ENCODE peak calls at places on chromosome 3, in five cellular contexts. Q, E, A, M and P are unnamed samples.

GRCh38 chr3:12192655-12193484 is 34.2 kb upstream of the TIMP4 start:
- DNase-seq in Q (no peak), E (no peak), A (no peak), M (no peak), P (no peak)

GRCh38 chr3:128486692-128487537 is 6.1 kb downstream of the GATA2 start:
- DNase-seq in Q (no peak), E (peak), A (no peak), M (peak), P (no peak)

GRCh38 chr3:141455603-141456327 is 31.1 kb upstream of the RASA2 start:
- DNase-seq in Q (no peak), E (no peak), A (peak), M (no peak), P (no peak)

GRCh38 chr3:148585671-148586379 is 111.9 kb upstream of the AGTR1 start:
- DNase-seq in Q (no peak), E (no peak), A (no peak), M (no peak), P (no peak)

GRCh38 chr3:11509175-11510000 is 134.3 kb downstream of the VGLL4 start:
- DNase-seq in Q (peak), E (peak), A (peak), M (peak), P (peak)

GRCh38 chr3:26652157-26652556 is 29.6 kb downstream of the LRRC3B start:
- DNase-seq in Q (no peak), E (peak), A (no peak), M (no peak), P (no peak)

GRCh38 chr3:100082108-100082642 is 32.1 kb downstream of the FILIP1L start:
- DNase-seq in Q (no peak), E (no peak), A (no peak), M (no peak), P (no peak)

GRCh38 chr3:116413319-116413718 is 32.0 kb downstream of the LSAMP start:
- DNase-seq in Q (no peak), E (no peak), A (no peak), M (no peak), P (no peak)

GRCh38 chr3:94176886-94177285 is 114.0 kb downstream of the NSUN3 start:
- DNase-seq in Q (no peak), E (no peak), A (no peak), M (no peak), P (no peak)

GRCh38 chr3:55795736-55796135 is 308.6 kb upstream of the WNT5A start:
- DNase-seq in Q (no peak), E (no peak), A (no peak), M (no peak), P (no peak)

GRCh38 chr3:195226445-195226844 is 44.5 kb downstream of the XXYLT1 start:
- DNase-seq in Q (peak), E (no peak), A (no peak), M (no peak), P (no peak)

GRCh38 chr3:78820497-78820896 is 947.3 kb downstream of the ROBO1 start:
- DNase-seq in Q (no peak), E (no peak), A (peak), M (no peak), P (no peak)

GRCh38 chr3:187016639-187017345 is 86.5 kb downstream of the ST6GAL1 start:
- DNase-seq in Q (no peak), E (no peak), A (peak), M (no peak), P (no peak)

GRCh38 chr3:118538187-118538586 is 496.5 kb downstream of the IGSF11 start:
- DNase-seq in Q (no peak), E (no peak), A (no peak), M (no peak), P (no peak)

GRCh38 chr3:153172796-153173757 is 11.1 kb downstream of the RAP2B start:
- DNase-seq in Q (no peak), E (no peak), A (no peak), M (no peak), P (no peak)

GRCh38 chr3:31885235-31885634 is 95.8 kb downstream of the OSBPL10 start:
- DNase-seq in Q (no peak), E (no peak), A (no peak), M (no peak), P (no peak)

GRCh38 chr3:156551261-156551660 is 3.7 kb downstream of the SSR3 start:
- DNase-seq in Q (no peak), E (no peak), A (no peak), M (no peak), P (no peak)

GRCh38 chr3:46850468-46850780 is 12.8 kb downstream of the MYL3 start:
- DNase-seq in Q (no peak), E (no peak), A (no peak), M (no peak), P (no peak)

GRCh38 chr3:45123030-45123429 is 23.1 kb downstream of the CDCP1 start:
- DNase-seq in Q (no peak), E (no peak), A (peak), M (no peak), P (no peak)

DNA sequence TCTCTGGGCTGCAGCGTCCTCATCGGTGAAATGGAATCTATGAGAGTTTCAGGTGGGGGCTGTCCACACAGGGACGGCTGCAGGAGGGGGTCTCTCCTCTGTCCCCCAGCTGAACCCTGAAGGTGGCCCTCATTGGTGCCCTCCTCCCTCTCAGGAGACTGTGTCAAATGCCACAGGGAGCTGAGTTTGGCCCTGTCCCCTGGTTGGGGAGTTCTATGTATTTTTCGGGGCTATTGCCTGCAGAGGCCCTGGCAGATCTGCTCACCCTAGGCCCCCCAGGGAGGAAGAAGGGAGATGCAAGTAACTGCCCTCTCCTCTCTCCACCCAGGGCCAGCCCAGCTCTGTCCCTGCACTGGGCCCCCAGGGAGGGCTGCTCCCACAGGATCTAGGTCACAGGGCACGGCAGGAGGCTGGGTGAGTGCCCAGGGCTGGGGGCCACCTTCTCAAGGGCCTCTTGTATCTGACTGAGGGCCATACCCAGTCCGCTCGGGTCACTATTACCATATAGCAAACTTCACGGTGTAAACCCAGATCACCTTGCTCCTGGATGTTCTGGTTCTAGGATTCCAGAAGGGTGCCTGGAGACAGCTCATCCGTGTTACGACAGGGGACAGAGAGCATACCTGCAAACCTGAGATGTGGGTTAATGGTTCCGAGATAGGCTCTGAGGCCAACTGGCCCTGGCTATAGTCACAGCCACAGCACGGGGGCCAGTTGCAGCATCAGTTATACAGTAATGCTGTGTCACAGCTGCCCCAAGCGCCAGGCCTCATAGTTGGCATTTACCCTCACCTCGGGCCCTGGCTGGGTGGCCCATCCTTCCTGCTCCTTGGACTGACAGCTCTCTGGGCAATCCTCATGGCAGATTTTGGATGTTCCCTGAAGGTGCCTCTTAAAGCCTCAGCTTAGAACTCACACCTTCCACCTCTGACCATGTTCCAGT is 102.4 kb upstream of the PRR23E start:
- DNase-seq in Q (no peak), E (no peak), A (no peak), M (no peak), P (no peak)
- TF ChIP-seq CTCF in Q (no peak), E (no peak), A (no peak), M (no peak), P (no peak)

DNA sequence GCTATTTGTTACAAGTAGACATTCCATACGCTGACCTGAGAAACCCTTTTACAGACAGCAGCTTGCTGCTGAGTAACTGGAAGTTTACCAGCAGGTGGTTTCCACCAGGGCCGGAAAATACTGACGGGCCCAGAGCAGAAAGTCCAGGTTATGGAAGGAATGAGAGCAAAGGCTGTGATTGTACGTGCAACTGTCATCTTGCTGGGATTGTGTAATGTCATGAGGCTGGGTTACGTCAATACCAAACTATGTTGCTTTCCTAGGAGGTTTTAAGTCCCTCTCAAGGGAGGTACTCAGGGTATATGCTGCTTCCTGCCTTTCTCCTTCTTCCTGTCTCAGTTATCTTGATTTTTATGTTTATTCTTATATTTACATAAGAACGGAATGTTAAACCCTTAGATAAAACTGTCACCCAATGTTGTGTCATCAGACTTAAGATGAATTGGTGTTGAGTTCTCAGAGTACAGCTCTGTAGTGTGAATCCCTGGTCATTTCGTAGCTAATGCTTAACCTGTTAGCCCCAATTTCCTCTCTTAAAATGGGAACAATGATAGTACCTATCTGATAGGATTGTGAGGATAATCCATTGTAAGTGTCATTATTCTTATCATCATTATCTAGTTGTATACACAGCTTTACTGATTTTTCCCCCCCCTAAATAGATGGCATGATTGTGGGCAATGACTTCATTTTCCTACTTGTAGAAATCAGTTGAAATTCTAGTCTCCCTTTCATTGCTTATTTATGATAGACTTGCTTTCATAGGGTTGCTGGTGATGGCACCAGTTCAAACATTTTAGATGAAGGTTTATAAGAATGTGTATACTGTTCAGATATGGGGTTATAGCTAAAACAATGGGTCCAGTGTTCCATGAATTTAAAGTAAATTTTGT is 101.4 kb downstream of the FNDC3B start:
- DNase-seq in Q (no peak), E (peak), A (peak), M (no peak), P (peak)
- TF ChIP-seq CTCF in Q (no peak), E (no peak), A (no peak), M (no peak), P (no peak)

DNA sequence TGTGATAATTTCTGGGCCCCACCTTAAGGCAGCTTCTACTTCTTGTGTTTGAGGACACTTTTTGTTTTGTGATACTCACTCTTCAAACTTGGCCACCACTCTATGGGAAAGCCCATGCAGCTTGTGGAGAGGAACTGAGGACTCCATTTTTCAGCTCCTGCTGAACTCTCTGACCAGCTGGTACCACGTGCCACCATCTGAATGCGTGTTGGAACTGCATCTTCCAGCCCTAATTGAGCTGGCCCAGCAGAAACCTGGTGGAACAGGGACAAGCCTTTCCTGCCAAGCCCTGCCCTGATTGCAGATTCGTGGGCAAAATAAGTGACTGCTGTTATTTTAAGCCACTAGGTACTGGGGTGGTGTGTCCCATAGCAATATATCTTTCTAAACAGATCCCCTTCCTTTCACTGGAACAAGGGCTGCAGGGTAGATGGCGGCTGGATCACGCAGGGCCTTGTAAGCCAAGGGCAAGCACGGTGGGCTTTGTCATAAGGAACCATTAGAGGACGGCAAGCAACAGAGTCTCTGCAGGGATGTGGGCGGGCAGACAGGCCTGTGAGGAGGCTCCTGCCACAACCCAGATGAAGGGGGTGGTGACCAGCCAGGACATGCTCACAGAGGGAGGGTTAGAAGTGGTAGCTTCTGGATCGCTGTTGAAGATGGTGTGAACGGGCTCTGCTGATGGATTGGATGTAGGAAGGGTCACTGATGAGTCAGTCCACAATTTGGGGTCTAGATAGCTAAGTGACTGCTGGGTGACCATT is 9.5 kb downstream of the H1-8 start:
- DNase-seq in Q (no peak), E (no peak), A (no peak), M (no peak), P (no peak)
- TF ChIP-seq CTCF in Q (no peak), E (no peak), A (no peak), M (no peak), P (no peak)

GRCh38 chr3:154224366-154224765 is 99.9 kb downstream of the DHX36 start:
- DNase-seq in Q (no peak), E (no peak), A (no peak), M (no peak), P (no peak)
- TF ChIP-seq CTCF in Q (no peak), E (no peak), A (no peak), M (no peak), P (no peak)

DNA sequence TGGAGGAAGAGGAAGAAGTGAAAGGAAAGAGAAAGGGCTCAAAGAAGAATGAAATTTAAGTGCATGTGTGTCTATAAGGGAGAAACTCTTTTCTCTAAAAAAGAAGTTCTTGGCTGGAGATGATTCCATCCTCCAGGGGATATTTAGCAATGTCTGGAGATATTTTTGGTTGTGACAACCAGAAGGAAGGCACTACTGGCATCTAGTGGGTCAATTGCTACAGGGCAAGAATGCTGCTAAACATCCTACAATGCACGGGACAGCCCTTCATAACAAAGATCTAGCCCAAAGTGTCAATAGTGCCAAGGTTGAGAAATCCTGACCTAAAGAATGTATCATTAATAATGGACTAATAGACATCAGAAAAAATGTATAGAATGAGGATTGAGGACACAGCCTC is 57.4 kb upstream of the ST3GAL6 start:
- DNase-seq in Q (no peak), E (no peak), A (peak), M (no peak), P (no peak)
- TF ChIP-seq CTCF in Q (no peak), E (no peak), A (peak), M (no peak), P (no peak)

GRCh38 chr3:109023656-109024254 is 70.1 kb upstream of the GUCA1C start:
- DNase-seq in Q (no peak), E (peak), A (peak), M (no peak), P (peak)

DNA sequence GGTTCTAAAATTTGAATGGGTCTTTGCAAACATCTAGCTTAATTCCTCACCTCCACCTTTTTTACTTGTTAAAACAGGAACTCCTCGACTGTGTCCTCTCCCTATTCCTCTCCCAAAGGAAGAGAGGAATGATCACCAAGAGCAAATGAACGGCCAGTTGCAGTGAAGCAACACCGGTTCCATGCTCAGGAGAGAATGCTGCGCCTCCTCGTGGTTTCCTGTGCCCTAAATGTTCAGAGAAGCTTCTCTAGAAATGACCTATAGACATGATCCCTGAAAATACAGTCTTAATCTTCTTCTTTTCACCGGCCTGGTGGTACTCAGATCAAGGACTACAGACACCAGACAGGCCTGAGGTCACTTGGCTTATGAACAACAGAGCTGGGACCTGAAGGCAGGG is 65.1 kb upstream of the GUCA1C start:
- DNase-seq in Q (no peak), E (peak), A (no peak), M (no peak), P (no peak)
- TF ChIP-seq CTCF in Q (no peak), E (no peak), A (no peak), M (no peak), P (no peak)

GRCh38 chr3:144636833-144637232 is 665.2 kb downstream of the DIPK2A start:
- DNase-seq in Q (no peak), E (no peak), A (no peak), M (no peak), P (no peak)
- TF ChIP-seq CTCF in Q (no peak), E (no peak), A (no peak), M (no peak), P (no peak)

DNA sequence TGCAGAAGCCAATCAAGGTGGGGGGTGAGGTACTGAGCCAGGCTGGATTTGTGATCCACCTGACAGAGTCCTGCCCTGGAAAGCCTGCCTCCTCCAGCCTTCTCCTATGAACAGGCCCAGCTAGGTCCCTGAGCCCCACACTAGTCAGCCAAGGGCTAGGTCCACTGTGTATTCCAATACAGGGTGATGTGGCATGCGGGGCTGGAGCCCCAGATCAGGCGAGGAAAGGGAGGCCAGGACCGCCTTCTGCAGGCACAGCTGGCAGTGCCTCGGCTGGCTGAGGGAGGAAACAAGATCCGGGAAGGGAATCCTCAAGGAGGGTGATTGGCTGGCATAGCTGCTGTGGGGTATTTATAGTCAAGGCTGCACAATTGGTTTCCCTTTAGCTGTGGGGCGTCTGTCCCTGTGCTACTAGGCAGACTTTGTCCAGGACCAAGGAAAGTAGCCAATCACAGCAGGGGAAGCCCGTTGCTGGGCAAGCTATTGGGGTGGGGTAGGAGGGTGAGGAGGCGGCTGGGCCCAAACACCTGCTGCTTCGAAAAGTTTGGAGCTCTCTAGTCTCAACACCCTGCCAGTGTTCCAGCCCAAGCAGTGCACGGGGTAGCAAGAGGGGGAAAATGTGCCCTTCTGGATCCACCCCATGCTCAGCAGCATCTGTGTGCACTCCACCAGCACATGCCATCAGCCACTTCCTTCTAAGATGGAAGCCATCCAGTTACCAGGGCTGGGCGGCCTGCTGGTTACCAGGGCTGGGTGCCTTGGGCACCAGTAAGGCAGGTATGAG is 5.9 kb downstream of the KY start:
- DNase-seq in Q (peak), E (no peak), A (no peak), M (no peak), P (peak)
- TF ChIP-seq CTCF in Q (no peak), E (no peak), A (no peak), M (no peak), P (no peak)